ENCODE peak calls at places on chromosomes 2 and 18, in four cellular contexts. F, I, K and U are unnamed samples.
A peak's percentile ranks its signal among the peaks of the same experiment; 100 is the strongest.

GRCh38 chr2:47033102-47033880 is 117.7 kb upstream of the MCFD2 start:
- DNase-seq in K (no peak), F (no peak), I (no peak), U (peak; percentile 34)

GRCh38 chr2:172307800-172308199 is 119.6 kb upstream of the ITGA6 start:
- DNase-seq in F (no peak), K (no peak), I (peak; percentile 66), U (peak; percentile 13)

GRCh38 chr2:174485763-174486613 is 841 bp downstream of the GPR155 start:
- DNase-seq in I (peak; percentile 67), K (no peak), F (no peak), U (peak; percentile 59)

GRCh38 chr2:239714116-239714515 is 311.0 kb downstream of the NDUFA10 start:
- DNase-seq in I (no peak), F (no peak), K (no peak), U (no peak)

GRCh38 chr2:79260848-79261247 is 101.3 kb upstream of the REG3A start:
- DNase-seq in F (no peak), K (no peak), I (no peak), U (no peak)

GRCh38 chr2:143218621-143219020 is 89.4 kb downstream of the ARHGAP15 start:
- DNase-seq in I (no peak), F (no peak), K (no peak), U (no peak)

GRCh38 chr2:173090973-173091660 is 15.5 kb downstream of the MAP3K20 start:
- DNase-seq in I (no peak), K (no peak), F (no peak), U (peak; percentile 25)

GRCh38 chr2:24304621-24305020 is 55.7 kb downstream of the ITSN2 start:
- DNase-seq in I (no peak), F (no peak), K (no peak), U (peak; percentile 23)

GRCh38 chr2:69667805-69668382 is 24.4 kb upstream of the AAK1 start:
- DNase-seq in K (no peak), F (no peak), I (no peak), U (peak; percentile 14)

GRCh38 chr2:239052720-239053665 is 205.1 kb downstream of the TWIST2 start:
- DNase-seq in F (no peak), I (peak; percentile 63), K (no peak), U (no peak)

GRCh38 chr18:702957-703659 is 9.3 kb downstream of the ENOSF1 start:
- DNase-seq in F (no peak), K (no peak), I (no peak), U (peak; percentile 96)

GRCh38 chr2:181984814-181985631 is 630 bp upstream of the PPP1R1C start:
- DNase-seq in I (no peak), K (no peak), F (no peak), U (no peak)
- H3K4me3 ChIP-seq in I (no peak overlapping the region), K (no peak overlapping the region), F (no peak overlapping the region), U (no peak overlapping the region)

DNA sequence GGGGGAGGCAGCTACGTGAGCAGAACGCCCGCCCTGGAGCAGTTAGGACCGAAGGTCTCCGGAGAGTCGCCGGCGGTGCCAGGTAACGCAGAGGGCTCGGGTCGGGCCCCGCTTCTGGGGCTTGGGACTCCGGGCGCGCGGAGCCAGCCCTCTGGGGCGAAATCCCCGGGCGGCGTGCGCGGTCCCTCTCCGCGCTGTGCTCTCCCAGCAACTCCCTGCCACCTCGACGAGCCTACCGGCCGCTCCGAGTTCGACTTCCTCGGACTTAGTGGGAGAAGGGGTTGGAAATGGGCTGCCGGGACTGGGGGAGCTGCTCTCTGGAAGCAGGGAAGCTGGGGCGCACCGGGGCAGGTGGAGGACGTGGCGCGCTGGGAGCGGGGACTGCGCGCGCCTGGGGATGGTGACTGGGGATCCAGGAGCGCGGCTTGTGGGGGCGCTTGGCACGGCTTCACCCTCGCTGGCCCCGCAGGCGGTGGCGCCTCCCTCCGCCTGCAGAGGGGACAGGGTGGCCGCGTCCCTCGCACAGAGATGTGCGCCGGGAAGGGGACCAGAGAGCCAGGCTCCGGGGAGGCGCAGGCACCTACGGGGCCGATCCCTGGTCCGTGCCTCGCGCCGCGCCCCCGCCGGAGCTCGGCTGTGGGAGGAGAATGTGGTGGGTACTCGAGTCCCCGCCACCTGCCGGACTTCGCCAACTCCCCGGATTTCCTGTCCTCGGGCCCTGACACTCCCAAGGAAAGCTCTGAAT is 688 bp downstream of the CDH20 start:
- DNase-seq in F (no peak), K (no peak), I (no peak), U (peak; percentile 44)
- H3K27me3 ChIP-seq in F (peaks cover 41% of the 10 kb centered on the region), K (no peaks in the 10 kb centered on the region), I (no peaks in the 10 kb centered on the region), U (peaks cover 6% of the 10 kb centered on the region)

DNA sequence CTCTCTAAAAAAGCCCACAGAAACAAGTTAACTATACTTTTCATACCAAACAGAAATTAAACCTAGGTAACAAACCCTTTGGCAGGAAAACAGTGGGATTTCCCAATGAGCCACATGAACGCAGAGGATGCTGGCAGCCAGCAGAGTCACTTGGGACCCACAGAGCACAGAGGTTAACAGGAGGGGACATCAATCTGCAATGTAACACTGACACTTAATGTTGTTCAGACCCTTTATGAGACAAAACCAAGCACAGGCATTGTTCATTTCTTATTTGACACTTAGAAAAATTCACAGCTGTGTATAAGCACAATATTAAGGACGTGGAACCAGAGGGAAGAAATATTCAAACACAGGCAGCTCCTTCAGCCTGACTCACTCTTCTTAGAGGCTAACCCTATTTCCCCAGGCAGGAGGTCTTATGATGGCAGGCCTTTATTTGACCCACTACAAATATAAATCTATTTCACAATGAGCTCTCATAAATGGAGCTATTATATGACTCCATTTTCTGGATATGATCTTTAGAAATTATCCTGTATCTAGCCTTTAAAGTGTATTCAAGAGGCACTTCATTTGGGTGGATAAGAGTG is 132.7 kb upstream of the SATB2 start:
- DNase-seq in I (no peak), F (no peak), K (no peak), U (no peak)
- H3K4me3 ChIP-seq in I (no peak overlapping the region), F (no peak overlapping the region), K (no peak overlapping the region), U (no peak overlapping the region)

DNA sequence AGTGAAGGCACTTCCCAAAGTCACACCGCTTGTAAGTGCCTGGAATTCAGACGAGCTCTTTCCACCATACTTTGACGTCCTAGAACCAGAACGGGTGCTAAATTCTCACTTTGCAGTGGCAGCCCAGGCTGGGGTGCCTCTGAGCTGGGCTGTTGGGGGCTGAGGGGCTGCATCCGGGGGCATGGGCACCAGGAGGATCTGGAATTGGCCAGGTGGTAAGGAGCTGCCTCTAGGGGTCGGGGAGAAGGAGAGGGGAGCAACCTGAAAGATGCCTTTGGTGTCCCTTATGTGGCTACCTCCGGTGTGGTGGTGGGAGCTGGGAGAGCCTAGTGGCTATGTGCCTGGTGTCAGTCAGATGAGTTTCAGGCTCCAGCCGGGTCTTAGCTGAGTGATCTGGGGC is 7.1 kb downstream of the ATOH8 start:
- DNase-seq in I (no peak), K (no peak), F (no peak), U (no peak)
- H3K27me3 ChIP-seq in I (no peaks in the 10 kb centered on the region), K (peaks cover 19% of the 10 kb centered on the region), F (no peaks in the 10 kb centered on the region), U (no peaks in the 10 kb centered on the region)

GRCh38 chr2:241218131-241219029 is 29.9 kb downstream of the ANO7 start:
- DNase-seq in F (peak; percentile 80), I (peak; percentile 83), K (no peak), U (peak; percentile 70)
- H3K4me3 ChIP-seq in F (peak overlapping the region; percentile 61), I (peak overlapping the region; percentile 72), K (peak overlapping the region; percentile 35), U (peak overlapping the region; percentile 77)

DNA sequence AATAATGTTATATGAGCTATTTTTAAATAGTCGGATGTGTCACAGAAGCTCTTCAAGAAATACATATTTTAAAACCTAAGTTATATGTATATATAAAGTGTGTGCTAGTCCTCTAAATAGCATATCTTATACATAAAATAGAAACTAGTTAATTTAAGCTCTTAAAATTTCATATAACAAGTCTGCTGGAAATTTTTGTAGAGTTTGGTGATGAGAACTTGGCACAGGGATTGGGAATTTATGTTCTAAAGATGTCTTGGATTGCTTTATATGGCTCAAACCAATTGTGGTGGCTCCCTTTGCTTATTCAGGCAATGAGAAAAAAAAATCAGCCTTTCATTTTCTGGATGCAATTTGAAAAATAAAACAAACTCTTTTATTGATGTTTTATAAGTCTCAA is 142.8 kb upstream of the KCNJ3 start:
- DNase-seq in I (no peak), F (no peak), K (no peak), U (no peak)
- H3K27me3 ChIP-seq in I (no peaks in the 10 kb centered on the region), F (no peaks in the 10 kb centered on the region), K (no peaks in the 10 kb centered on the region), U (no peaks in the 10 kb centered on the region)

DNA sequence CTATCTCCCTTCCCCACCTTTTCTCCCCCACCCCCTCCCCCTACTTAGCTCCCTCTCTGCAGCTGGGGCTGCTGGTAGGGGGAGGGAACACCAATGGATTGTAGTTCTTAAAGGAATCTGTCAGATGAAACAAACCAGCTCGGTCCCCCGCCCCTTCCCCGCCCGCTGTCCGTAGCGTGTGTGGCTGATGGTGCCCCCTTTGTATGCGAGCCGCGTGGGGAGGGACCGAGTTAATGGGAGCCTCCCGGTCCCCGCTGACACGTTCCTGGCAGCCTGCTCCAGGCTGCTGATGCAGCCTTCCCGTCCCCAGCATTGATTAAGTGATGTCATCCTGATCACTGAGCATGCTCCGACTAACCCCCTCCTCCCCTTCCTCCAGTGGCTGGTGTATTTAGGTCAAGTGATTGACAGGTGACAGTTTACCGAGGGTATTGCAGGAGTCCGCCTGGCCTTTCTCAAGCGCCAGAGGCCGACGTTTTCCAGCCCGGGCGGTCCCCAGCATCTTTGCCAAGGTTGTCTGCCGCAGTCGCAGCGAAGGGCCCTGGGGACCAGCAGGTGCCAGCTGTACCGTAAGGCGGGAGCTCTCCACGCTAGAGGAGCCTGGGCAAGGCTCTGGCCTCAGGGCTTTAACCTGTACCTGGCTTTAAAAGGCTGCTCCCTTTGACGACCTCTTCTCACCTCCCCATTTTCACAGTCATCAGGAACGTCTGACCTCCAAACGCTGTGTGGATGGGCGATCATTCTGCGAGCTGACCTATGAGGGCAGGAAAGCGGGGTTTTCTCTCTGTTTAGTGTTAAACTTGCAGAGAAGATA is 1.8 kb downstream of the KIF5C start:
- DNase-seq in K (no peak), I (peak; percentile 72), F (peak; percentile 46), U (peak; percentile 14)
- H3K4me3 ChIP-seq in K (peak overlapping the region; percentile 50), I (peak overlapping the region; percentile 1), F (peak overlapping the region; percentile 53), U (no peak overlapping the region)